ENCODE peak calls at places on chromosome 7, in nine cellular contexts. N, X, O, A, T, Y, Z, J and F are unnamed samples.
A peak's percentile ranks its signal among the peaks of the same experiment; 100 is the strongest.

GRCh38 chr7:27106181-27106905 is 3.9 kb upstream of the HOXA2 start:
- DNase-seq in N (no peak), X (no peak), O (no peak), A (peak; percentile 44), T (peak; percentile 73), Y (no peak), Z (no peak), J (peak; percentile 46), F (peak; percentile 52)

GRCh38 chr7:102286237-102287081 is at the start of gene SH2B2:
- DNase-seq in N (peak; percentile 52), X (peak; percentile 90), O (peak; percentile 36), A (peak; percentile 47), T (peak; percentile 99), Y (peak; percentile 49), Z (peak; percentile 57), J (peak; percentile 57), F (peak; percentile 17)

GRCh38 chr7:40329601-40330153 is 194.9 kb downstream of the SUGCT start:
- DNase-seq in N (peak; percentile 14), X (no peak), O (no peak), A (no peak), T (peak; percentile 73), Y (no peak), Z (peak; percentile 83), J (peak; percentile 73), F (peak; percentile 34)

GRCh38 chr7:124020060-124020459 is 12.8 kb downstream of the TMEM229A start:
- DNase-seq in N (no peak), X (no peak), O (no peak), A (no peak), T (no peak), Y (no peak), Z (no peak), J (no peak), F (no peak)

GRCh38 chr7:142880886-142881505 is 4.5 kb downstream of the TRPV6 start:
- DNase-seq in N (peak; percentile 63), X (no peak), O (peak; percentile 52), A (peak; percentile 11), T (peak; percentile 73), Y (peak; percentile 22), Z (peak; percentile 58), J (peak; percentile 33), F (no peak)

GRCh38 chr7:66964391-66964790 is 31.0 kb downstream of the SBDS start:
- DNase-seq in N (no peak), X (no peak), O (no peak), A (no peak), T (no peak), Y (no peak), Z (peak; percentile 88), J (peak; percentile 43), F (no peak)

GRCh38 chr7:19747740-19748339 is 25.6 kb downstream of the TMEM196 start:
- DNase-seq in N (peak; percentile 39), X (no peak), O (no peak), A (no peak), T (peak; percentile 47), Y (no peak), Z (peak; percentile 58), J (peak; percentile 53), F (peak; percentile 20)

GRCh38 chr7:132276986-132277716 is 299.1 kb downstream of the PLXNA4 start:
- DNase-seq in N (no peak), X (no peak), O (no peak), A (no peak), T (no peak), Y (no peak), Z (no peak), J (peak; percentile 73), F (peak; percentile 17)

GRCh38 chr7:46156835-46157234 is 235.8 kb upstream of the IGFBP3 start:
- DNase-seq in N (no peak), X (no peak), O (no peak), A (no peak), T (no peak), Y (no peak), Z (no peak), J (no peak), F (no peak)

GRCh38 chr7:73707045-73707631 is 12.3 kb downstream of the STX1A start:
- DNase-seq in N (peak; percentile 97), X (peak; percentile 77), O (peak; percentile 42), A (no peak), T (peak; percentile 66), Y (no peak), Z (no peak), J (no peak), F (no peak)

GRCh38 chr7:151851160-151851751 is 25.7 kb downstream of the PRKAG2 start:
- DNase-seq in N (peak; percentile 60), X (peak; percentile 75), O (no peak), A (no peak), T (no peak), Y (no peak), Z (peak; percentile 25), J (no peak), F (no peak)

GRCh38 chr7:2701832-2702593 is 14.0 kb downstream of the AMZ1 start:
- DNase-seq in N (no peak), X (no peak), O (no peak), A (no peak), T (peak; percentile 66), Y (no peak), Z (peak; percentile 26), J (peak; percentile 82), F (no peak)

GRCh38 chr7:114048386-114049235 is 129.8 kb upstream of the PPP1R3A start:
- DNase-seq in N (peak; percentile 17), X (no peak), O (no peak), A (no peak), T (peak; percentile 16), Y (no peak), Z (peak; percentile 64), J (peak; percentile 63), F (peak; percentile 22)

GRCh38 chr7:3068568-3068967 is 24.9 kb upstream of the CARD11 start:
- DNase-seq in N (no peak), X (no peak), O (no peak), A (no peak), T (no peak), Y (no peak), Z (no peak), J (peak; percentile 21), F (no peak)

GRCh38 chr7:148547946-148548345 is 42.6 kb upstream of the C7orf33 start:
- DNase-seq in N (no peak), X (no peak), O (no peak), A (no peak), T (no peak), Y (no peak), Z (no peak), J (no peak), F (no peak)

GRCh38 chr7:15341811-15342210 is 220.0 kb downstream of the AGMO start:
- DNase-seq in N (no peak), X (no peak), O (no peak), A (no peak), T (no peak), Y (no peak), Z (peak; percentile 9), J (no peak), F (no peak)

GRCh38 chr7:4745971-4746919 is 29.2 kb upstream of the AP5Z1 start:
- DNase-seq in N (peak; percentile 56), X (no peak), O (peak; percentile 41), A (no peak), T (no peak), Y (no peak), Z (peak; percentile 87), J (peak; percentile 76), F (peak; percentile 48)

GRCh38 chr7:33591481-33591880 is 313.9 kb upstream of the BMPER start:
- DNase-seq in N (no peak), X (no peak), O (no peak), A (no peak), T (no peak), Y (no peak), Z (peak; percentile 61), J (peak; percentile 10), F (no peak)

GRCh38 chr7:152025077-152025936 is at the start of gene GALNT11:
- DNase-seq in N (peak; percentile 84), X (peak; percentile 91), O (peak; percentile 92), A (peak; percentile 74), T (peak; percentile 100), Y (peak; percentile 77), Z (peak; percentile 80), J (peak; percentile 77), F (peak; percentile 61)

DNA sequence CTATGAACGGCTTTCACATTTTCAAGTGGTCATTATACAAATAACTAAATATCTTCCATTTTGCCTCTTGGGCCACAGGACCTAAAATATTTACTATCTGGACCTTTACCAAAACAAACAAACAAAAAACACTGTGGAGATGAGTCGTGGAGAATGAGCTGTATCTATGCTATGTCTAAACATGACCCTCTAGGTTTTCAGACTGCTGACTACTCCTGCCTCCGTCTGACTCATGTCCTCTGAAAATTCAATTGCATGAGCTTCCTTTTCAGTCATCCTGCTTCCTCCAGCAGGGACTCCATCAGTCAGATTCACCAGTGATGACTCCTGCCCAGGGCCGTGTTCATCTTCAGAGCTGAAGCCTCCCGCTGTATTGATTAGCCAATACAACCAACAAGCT is 96.8 kb downstream of the COL28A1 start:
- DNase-seq in N (no peak), X (no peak), O (no peak), A (no peak), T (no peak), Y (no peak), Z (peak; percentile 98), J (peak; percentile 100), F (peak; percentile 95)
- TF ChIP-seq CTCF in N (no peak), X (no peak), O (no peak), A (no peak), T (no peak), Y (no peak), Z (peak; percentile 21), J (peak; percentile 6), F (no peak)

GRCh38 chr7:70113543-70113942 is 515.3 kb downstream of the AUTS2 start:
- DNase-seq in N (no peak), X (no peak), O (no peak), A (no peak), T (peak; percentile 54), Y (no peak), Z (no peak), J (no peak), F (peak; percentile 29)
- TF ChIP-seq CTCF in N (no peak), X (no peak), O (no peak), A (no peak), T (no peak), Y (no peak), Z (no peak), J (no peak), F (no peak)

GRCh38 chr7:87202208-87202607 is 17.3 kb downstream of the TMEM243 start:
- DNase-seq in N (no peak), X (no peak), O (no peak), A (no peak), T (no peak), Y (no peak), Z (no peak), J (no peak), F (no peak)
- TF ChIP-seq CTCF in N (no peak), X (no peak), O (no peak), A (no peak), T (no peak), Y (no peak), Z (no peak), J (no peak), F (no peak)

GRCh38 chr7:83410989-83411591 is 237.8 kb downstream of the SEMA3E start:
- DNase-seq in N (peak; percentile 9), X (no peak), O (no peak), A (no peak), T (peak; percentile 38), Y (peak; percentile 18), Z (peak; percentile 80), J (peak; percentile 60), F (peak; percentile 36)
- TF ChIP-seq CTCF in N (peak; percentile 30), X (peak; percentile 49), O (no peak), A (peak; percentile 87), T (peak; percentile 95), Y (peak; percentile 90), Z (peak; percentile 60), J (peak; percentile 68), F (peak; percentile 54)